ENCODE peak calls at places on chromosomes 16 and 17, in seven cellular contexts. F is GM13976, R is kidney, P is uterus, O is bronchial epithelial cell, L is MCF 10A, X is A549. A is an unnamed sample.

GRCh38 chr17:7213895-7214299 is 5.7 kb downstream of the DLG4 start:
- DNase-seq in F (peak), R (no peak), P (peak), O (peak), L (peak), X (peak), A (no peak)

GRCh38 chr16:54821731-54822130 is 108.9 kb upstream of the IRX5 start:
- DNase-seq in F (no peak), R (no peak), P (no peak), O (peak), L (no peak), X (no peak), A (no peak)

GRCh38 chr17:37478187-37478586 is 11.5 kb upstream of the DUSP14 start:
- DNase-seq in F (no peak), R (no peak), P (no peak), O (peak), L (peak), X (no peak), A (no peak)

GRCh38 chr17:29619251-29619650 is 3.5 kb downstream of the CORO6 start:
- DNase-seq in F (no peak), R (no peak), P (no peak), O (peak), L (peak), X (peak), A (no peak)

GRCh38 chr17:7380855-7381683 is at the start of gene TNK1:
- DNase-seq in F (no peak), R (peak), P (peak), O (peak), L (peak), X (no peak), A (no peak)

GRCh38 chr17:21689604-21690003 is 2.7 kb upstream of the KCNJ18 start:
- DNase-seq in F (no peak), R (peak), P (peak), O (peak), L (peak), X (peak), A (peak)

GRCh38 chr17:78563189-78564145 is 13.7 kb downstream of the DNAH17 start:
- DNase-seq in F (no peak), R (peak), P (peak), O (no peak), L (no peak), X (no peak), A (no peak)

GRCh38 chr17:8846768-8847211 is 20.7 kb downstream of the PIK3R6 start:
- DNase-seq in F (no peak), R (no peak), P (no peak), O (peak), L (peak), X (peak), A (no peak)

GRCh38 chr17:13429201-13429600 is 172.5 kb downstream of the HS3ST3A1 start:
- DNase-seq in F (no peak), R (no peak), P (no peak), O (no peak), L (peak), X (no peak), A (no peak)

GRCh38 chr17:49292901-49293300 is 62.3 kb upstream of the PHOSPHO1 start:
- DNase-seq in F (no peak), R (no peak), P (no peak), O (peak), L (no peak), X (no peak), A (no peak)

GRCh38 chr17:7252176-7253043 is at the start of gene ELP5:
- DNase-seq in F (peak), R (peak), P (peak), O (peak), L (peak), X (peak), A (peak)

GRCh38 chr16:84929421-84930297 is 81.7 kb downstream of the ZDHHC7 start:
- DNase-seq in F (no peak), R (peak), P (peak), O (no peak), L (no peak), X (no peak), A (no peak)

GRCh38 chr16:65728172-65728571 is 606.3 kb upstream of the CDH11 start:
- DNase-seq in F (no peak), R (no peak), P (no peak), O (no peak), L (no peak), X (no peak), A (no peak)

GRCh38 chr17:58283674-58284612 is 3.2 kb upstream of the MPO start:
- DNase-seq in F (no peak), R (peak), P (no peak), O (no peak), L (no peak), X (no peak), A (no peak)

GRCh38 chr17:55842405-55843158 is 91.7 kb downstream of the PCTP start:
- DNase-seq in F (no peak), R (no peak), P (no peak), O (no peak), L (no peak), X (no peak), A (no peak)

GRCh38 chr17:15652960-15653359 is 31.2 kb downstream of the TRIM16 start:
- DNase-seq in F (no peak), R (no peak), P (no peak), O (no peak), L (no peak), X (no peak), A (no peak)

GRCh38 chr16:81937305-81938038 is 73.8 kb downstream of the SDR42E1 start:
- DNase-seq in F (peak), R (no peak), P (no peak), O (peak), L (no peak), X (no peak), A (no peak)

GRCh38 chr16:76490240-76490639 is 213.0 kb downstream of the CNTNAP4 start:
- DNase-seq in F (no peak), R (no peak), P (no peak), O (no peak), L (no peak), X (no peak), A (no peak)

GRCh38 chr17:44117351-44117750 is 6.1 kb downstream of the HDAC5 start:
- DNase-seq in F (no peak), R (no peak), P (no peak), O (no peak), L (no peak), X (no peak), A (no peak)

GRCh38 chr16:57462978-57463362 is 491 bp downstream of the POLR2C start:
- DNase-seq in F (no peak), R (no peak), P (no peak), O (no peak), L (no peak), X (no peak), A (no peak)

GRCh38 chr16:70429888-70430666 is 8.8 kb downstream of the ST3GAL2 start:
- DNase-seq in F (peak), R (no peak), P (no peak), O (no peak), L (no peak), X (no peak), A (no peak)

GRCh38 chr16:63187638-63188037 is 1151.4 kb upstream of the CDH8 start:
- DNase-seq in F (no peak), R (no peak), P (no peak), O (no peak), L (no peak), X (no peak), A (no peak)

GRCh38 chr16:78035012-78035411 is 12.7 kb downstream of the CLEC3A start:
- DNase-seq in F (no peak), R (no peak), P (no peak), O (no peak), L (no peak), X (no peak), A (no peak)

GRCh38 chr16:16143038-16143763 is 80.1 kb downstream of the ABCC6 start:
- DNase-seq in F (no peak), R (peak), P (no peak), O (peak), L (peak), X (peak), A (no peak)

GRCh38 chr16:70345840-70346239 is 863 bp upstream of the DDX19A start:
- DNase-seq in F (no peak), R (peak), P (no peak), O (no peak), L (no peak), X (no peak), A (no peak)

GRCh38 chr16:58138852-58139251 is 9.7 kb upstream of the CFAP20 start:
- DNase-seq in F (no peak), R (no peak), P (no peak), O (no peak), L (no peak), X (no peak), A (no peak)

GRCh38 chr17:47687748-47688147 is 6.2 kb upstream of the TBKBP1 start:
- DNase-seq in F (no peak), R (no peak), P (no peak), O (no peak), L (peak), X (no peak), A (no peak)

DNA sequence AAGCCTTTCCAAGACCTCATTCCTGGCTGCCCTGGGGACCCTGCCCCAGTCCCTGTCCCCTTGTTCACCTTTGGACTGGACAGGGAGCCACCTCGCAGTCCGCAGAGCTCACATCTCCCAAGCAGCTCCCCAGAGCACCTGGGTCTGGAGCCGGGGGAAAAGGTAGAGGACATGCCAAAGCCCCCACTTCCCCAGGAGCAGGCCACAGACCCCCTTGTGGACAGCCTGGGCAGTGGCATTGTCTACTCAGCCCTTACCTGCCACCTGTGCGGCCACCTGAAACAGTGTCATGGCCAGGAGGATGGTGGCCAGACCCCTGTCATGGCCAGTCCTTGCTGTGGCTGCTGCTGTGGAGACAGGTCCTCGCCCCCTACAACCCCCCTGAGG is 38.7 kb upstream of the IL21R start:
- DNase-seq in F (no peak), R (no peak), P (no peak), O (no peak), L (no peak), X (no peak), A (no peak)
- TF ChIP-seq CTCF in F (no peak), R (no peak), P (no peak), O (peak), L (no peak), X (no peak), A (no peak)

GRCh38 chr17:76176701-76177574 is 35.9 kb upstream of the FOXJ1 start:
- DNase-seq in F (no peak), R (no peak), P (no peak), O (no peak), L (no peak), X (no peak), A (no peak)

GRCh38 chr17:76178124-76178523 is 37.1 kb upstream of the FOXJ1 start:
- DNase-seq in F (no peak), R (no peak), P (no peak), O (no peak), L (no peak), X (no peak), A (no peak)

GRCh38 chr17:76182016-76182764 is 41.1 kb upstream of the FOXJ1 start:
- DNase-seq in F (peak), R (peak), P (peak), O (peak), L (peak), X (peak), A (no peak)

GRCh38 chr17:76184266-76184665 is 43.2 kb upstream of the FOXJ1 start:
- DNase-seq in F (no peak), R (no peak), P (no peak), O (no peak), L (no peak), X (no peak), A (no peak)

DNA sequence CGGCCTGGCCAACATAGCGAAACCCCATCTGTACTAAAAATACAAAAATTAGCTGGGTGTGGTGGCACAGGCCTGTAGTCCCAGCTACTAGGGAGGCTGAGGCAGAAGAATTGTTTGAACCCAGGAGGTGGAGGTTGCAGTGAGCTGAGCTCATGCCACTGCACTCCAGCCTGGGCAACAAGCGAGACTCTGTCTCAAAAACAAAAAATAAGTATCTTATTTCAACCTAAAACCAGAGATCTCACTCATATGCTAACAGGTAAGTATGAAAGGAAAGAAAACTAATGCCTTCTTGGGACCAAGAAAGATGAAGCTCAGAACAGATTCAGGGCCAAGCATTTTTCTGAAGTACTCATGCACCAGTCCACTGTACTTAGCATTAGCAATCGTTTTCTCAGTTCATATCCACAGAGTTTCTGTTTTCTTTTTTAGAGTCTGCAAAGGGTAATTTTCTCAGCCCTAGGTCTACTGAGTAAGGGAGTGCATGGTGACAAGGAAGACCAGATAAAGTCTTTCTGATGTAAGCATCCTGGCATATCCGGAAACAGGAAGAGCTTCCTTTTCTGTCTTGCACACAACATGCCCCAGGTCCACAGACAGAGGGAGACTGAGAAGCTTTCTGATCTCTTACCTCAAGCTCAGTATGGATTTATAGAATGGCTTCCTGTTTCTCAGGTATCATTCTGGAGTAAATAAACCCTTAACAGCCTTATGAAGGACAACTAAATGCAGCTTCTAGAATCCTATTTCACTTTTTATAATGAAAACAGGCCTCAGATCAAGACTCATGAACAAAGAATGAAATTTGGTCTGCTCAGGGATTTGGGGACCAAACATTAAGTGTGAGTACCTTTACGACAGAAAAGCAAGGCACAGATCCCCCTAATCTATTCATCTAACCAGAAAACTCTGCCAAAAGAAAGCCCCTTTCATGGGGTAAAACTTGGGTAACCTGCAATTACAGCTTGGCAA is 38.7 kb upstream of the FOXJ1 start:
- DNase-seq in F (peak), R (no peak), P (no peak), O (peak), L (no peak), X (peak), A (no peak)
- TF ChIP-seq CTCF in F (no peak), R (no peak), P (no peak), O (no peak), L (no peak), X (no peak), A (peak)

GRCh38 chr17:560379-560935 is 154.2 kb downstream of the VPS53 start:
- DNase-seq in F (peak), R (no peak), P (no peak), O (peak), L (no peak), X (no peak), A (no peak)

GRCh38 chr17:557371-557770 is 157.3 kb downstream of the VPS53 start:
- DNase-seq in F (no peak), R (no peak), P (no peak), O (peak), L (no peak), X (no peak), A (no peak)

GRCh38 chr17:559699-560378 is 154.8 kb downstream of the VPS53 start:
- DNase-seq in F (no peak), R (no peak), P (peak), O (peak), L (peak), X (peak), A (no peak)

GRCh38 chr17:561118-561517 is 153.5 kb downstream of the VPS53 start:
- DNase-seq in F (peak), R (no peak), P (no peak), O (peak), L (no peak), X (no peak), A (no peak)

DNA sequence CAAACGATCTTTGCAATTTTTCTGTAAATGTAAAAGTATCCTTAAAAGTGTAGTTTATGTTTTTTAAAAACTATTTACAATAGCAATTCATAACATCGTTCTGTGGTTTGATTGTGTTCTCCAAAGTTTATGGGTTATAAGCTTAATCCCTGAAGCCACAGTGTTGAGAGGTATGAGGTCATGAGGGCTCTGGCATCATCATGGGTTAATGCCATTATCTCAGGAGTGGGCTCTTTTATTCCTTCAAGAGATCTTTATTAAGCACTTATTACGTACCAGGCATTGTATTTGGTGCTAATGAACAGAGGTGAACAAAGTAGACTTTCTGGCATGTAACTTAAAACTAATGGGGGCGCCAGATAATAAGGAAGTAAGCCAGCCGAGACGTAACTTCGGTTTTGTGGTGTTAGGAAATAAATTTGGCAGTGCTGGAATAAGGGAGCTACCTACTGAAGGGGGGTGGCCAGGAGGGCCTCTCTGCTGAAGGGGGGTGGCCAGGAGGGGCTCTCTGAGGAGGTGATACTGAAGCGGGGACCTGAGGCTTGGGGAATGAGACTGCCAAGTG is 158.1 kb downstream of the VPS53 start:
- DNase-seq in F (no peak), R (no peak), P (no peak), O (no peak), L (no peak), X (no peak), A (no peak)
- TF ChIP-seq CTCF in F (no peak), R (no peak), P (no peak), O (no peak), L (no peak), X (no peak), A (peak)

GRCh38 chr17:40033339-40033738 is 18.1 kb downstream of the CSF3 start:
- DNase-seq in F (no peak), R (no peak), P (no peak), O (no peak), L (no peak), X (no peak), A (no peak)

GRCh38 chr17:40032322-40033320 is 17.4 kb downstream of the CSF3 start:
- DNase-seq in F (peak), R (no peak), P (no peak), O (no peak), L (peak), X (no peak), A (no peak)

GRCh38 chr17:40034426-40035161 is 19.4 kb downstream of the CSF3 start:
- DNase-seq in F (peak), R (no peak), P (no peak), O (no peak), L (no peak), X (no peak), A (no peak)

GRCh38 chr17:40031706-40032105 is 16.5 kb downstream of the CSF3 start:
- DNase-seq in F (no peak), R (no peak), P (no peak), O (no peak), L (no peak), X (no peak), A (no peak)

GRCh38 chr17:40035162-40035559 is 19.0 kb downstream of the MED24 start:
- DNase-seq in F (peak), R (no peak), P (no peak), O (no peak), L (no peak), X (peak), A (no peak)
- TF ChIP-seq CTCF in F (peak), R (peak), P (no peak), O (peak), L (no peak), X (peak), A (peak)

GRCh38 chr17:75319818-75320691 is 30.8 kb upstream of the SLC25A19 start:
- DNase-seq in F (peak), R (no peak), P (no peak), O (no peak), L (no peak), X (no peak), A (no peak)
- TF ChIP-seq CTCF in F (no peak), R (no peak), P (no peak), O (no peak), L (no peak), X (no peak), A (no peak)

DNA sequence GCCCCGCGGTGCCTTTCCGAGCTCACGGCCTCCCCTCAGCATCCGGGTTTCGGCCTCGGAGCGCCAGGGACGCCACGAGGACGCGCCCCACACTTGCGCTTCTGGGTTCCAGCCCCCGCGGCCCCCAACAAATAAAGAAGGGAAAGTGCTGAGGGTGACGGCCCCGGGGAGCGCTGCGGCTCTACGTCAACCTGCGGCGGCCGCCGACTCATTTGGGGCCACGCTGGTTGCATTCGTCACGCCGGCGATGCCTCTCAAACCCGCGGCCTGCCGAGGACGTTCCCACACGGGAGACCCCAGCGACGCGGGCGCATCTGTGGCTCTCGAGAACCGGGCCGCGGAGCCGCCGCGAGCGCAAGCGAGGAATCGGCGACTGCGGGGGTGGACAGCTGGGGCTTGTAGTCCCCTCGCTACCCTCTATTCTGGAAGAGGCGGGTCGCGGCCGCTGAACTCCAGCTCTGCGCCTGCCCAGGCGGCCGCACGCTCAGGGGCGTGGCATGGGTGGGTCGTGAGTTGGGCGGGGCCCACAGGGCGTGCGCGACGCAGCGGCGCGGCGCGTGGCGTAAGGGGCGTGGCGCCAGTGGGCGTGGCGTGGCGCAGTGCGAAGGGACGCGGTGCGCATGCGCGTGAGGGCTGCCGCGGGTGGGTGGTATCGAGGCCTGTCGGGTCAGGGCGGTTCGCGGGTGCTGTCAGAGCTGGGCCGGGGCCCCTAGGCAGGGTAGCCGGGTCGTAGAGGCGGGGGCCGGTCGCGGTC is at the start of gene AMZ2:
- DNase-seq in F (peak), R (peak), P (peak), O (peak), L (peak), X (peak), A (peak)
- TF ChIP-seq CTCF in F (no peak), R (no peak), P (peak), O (no peak), L (no peak), X (no peak), A (no peak)